ENCODE peak calls at places on chromosome 18, in six cellular contexts. One of them, this sample, is unnamed. For H3K27me3, the result is how much of the 10 kb centered on the place peaks cover.

GRCh38 chr18:50611529-50611941 is 51.6 kb downstream of the MAPK4 start:
- DNase-seq in GM23338: no peak
- DNase-seq in SK-N-SH: no peak
- DNase-seq in HL-60: no peak
- DNase-seq in HCT116: no peak
- DNase-seq in HepG2: peak
- DNase-seq in this sample: no peak

GRCh38 chr18:29196307-29196706 is 1019.4 kb upstream of the CDH2 start:
- DNase-seq in GM23338: no peak
- DNase-seq in SK-N-SH: no peak
- DNase-seq in HL-60: no peak
- DNase-seq in HCT116: no peak
- DNase-seq in HepG2: no peak
- DNase-seq in this sample: no peak

GRCh38 chr18:27780061-27780740 is 396.7 kb downstream of the CDH2 start:
- DNase-seq in GM23338: no peak
- DNase-seq in SK-N-SH: no peak
- DNase-seq in HL-60: no peak
- DNase-seq in HCT116: no peak
- DNase-seq in HepG2: no peak
- DNase-seq in this sample: no peak

GRCh38 chr18:70036771-70037452 is 89.2 kb upstream of the CD226 start:
- DNase-seq in GM23338: no peak
- DNase-seq in SK-N-SH: no peak
- DNase-seq in HL-60: no peak
- DNase-seq in HCT116: no peak
- DNase-seq in HepG2: no peak
- DNase-seq in this sample: no peak

GRCh38 chr18:39191931-39192330 is 1626.3 kb upstream of the CELF4 start:
- DNase-seq in GM23338: no peak
- DNase-seq in SK-N-SH: peak
- DNase-seq in HL-60: no peak
- DNase-seq in HCT116: no peak
- DNase-seq in HepG2: no peak
- DNase-seq in this sample: no peak

GRCh38 chr18:28409811-28410210 is 232.9 kb upstream of the CDH2 start:
- DNase-seq in GM23338: no peak
- DNase-seq in SK-N-SH: no peak
- DNase-seq in HL-60: no peak
- DNase-seq in HCT116: no peak
- DNase-seq in HepG2: no peak
- DNase-seq in this sample: no peak

GRCh38 chr18:25288340-25288955 is 63.5 kb downstream of the ZNF521 start:
- DNase-seq in GM23338: no peak
- DNase-seq in SK-N-SH: no peak
- DNase-seq in HL-60: no peak
- DNase-seq in HCT116: no peak
- DNase-seq in HepG2: no peak
- DNase-seq in this sample: no peak

GRCh38 chr18:51621103-51621969 is 423.9 kb upstream of the MEX3C start:
- DNase-seq in GM23338: peak
- DNase-seq in SK-N-SH: peak
- DNase-seq in HL-60: peak
- DNase-seq in HCT116: peak
- DNase-seq in HepG2: peak
- DNase-seq in this sample: peak

GRCh38 chr18:58861853-58862252 is 2.8 kb upstream of the ZNF532 start:
- DNase-seq in GM23338: peak
- DNase-seq in SK-N-SH: no peak
- DNase-seq in HL-60: no peak
- DNase-seq in HCT116: no peak
- DNase-seq in HepG2: no peak
- DNase-seq in this sample: no peak

GRCh38 chr18:70021498-70021897 is 73.8 kb upstream of the CD226 start:
- DNase-seq in GM23338: no peak
- DNase-seq in SK-N-SH: no peak
- DNase-seq in HL-60: no peak
- DNase-seq in HCT116: no peak
- DNase-seq in HepG2: no peak
- DNase-seq in this sample: no peak

GRCh38 chr18:75244336-75244735 is 33.7 kb downstream of the TSHZ1 start:
- DNase-seq in GM23338: peak
- DNase-seq in SK-N-SH: peak
- DNase-seq in HL-60: no peak
- DNase-seq in HCT116: no peak
- DNase-seq in HepG2: peak
- DNase-seq in this sample: no peak

GRCh38 chr18:38900445-38900844 is 1334.8 kb upstream of the CELF4 start:
- DNase-seq in GM23338: no peak
- DNase-seq in SK-N-SH: no peak
- DNase-seq in HL-60: no peak
- DNase-seq in HCT116: no peak
- DNase-seq in HepG2: no peak
- DNase-seq in this sample: no peak

GRCh38 chr18:67359868-67360838 is 156.4 kb downstream of the DSEL start:
- DNase-seq in GM23338: no peak
- DNase-seq in SK-N-SH: peak
- DNase-seq in HL-60: no peak
- DNase-seq in HCT116: no peak
- DNase-seq in HepG2: peak
- DNase-seq in this sample: peak

GRCh38 chr18:72555101-72555500 is 11.0 kb upstream of the CBLN2 start:
- DNase-seq in GM23338: no peak
- DNase-seq in SK-N-SH: no peak
- DNase-seq in HL-60: no peak
- DNase-seq in HCT116: no peak
- DNase-seq in HepG2: no peak
- DNase-seq in this sample: no peak

GRCh38 chr18:9022397-9023170 is 79.9 kb upstream of the NDUFV2 start:
- DNase-seq in GM23338: no peak
- DNase-seq in SK-N-SH: no peak
- DNase-seq in HL-60: no peak
- DNase-seq in HCT116: no peak
- DNase-seq in HepG2: no peak
- DNase-seq in this sample: no peak

GRCh38 chr18:59921384-59921891 is 21.6 kb downstream of the PMAIP1 start:
- DNase-seq in GM23338: no peak
- DNase-seq in SK-N-SH: no peak
- DNase-seq in HL-60: no peak
- DNase-seq in HCT116: no peak
- DNase-seq in HepG2: no peak
- DNase-seq in this sample: no peak

GRCh38 chr18:70931942-70932814 is 643.3 kb downstream of the SOCS6 start:
- DNase-seq in GM23338: peak
- DNase-seq in SK-N-SH: peak
- DNase-seq in HL-60: no peak
- DNase-seq in HCT116: no peak
- DNase-seq in HepG2: peak
- DNase-seq in this sample: no peak

GRCh38 chr18:36392163-36392887 is 94.8 kb downstream of the FHOD3 start:
- DNase-seq in GM23338: no peak
- DNase-seq in SK-N-SH: peak
- DNase-seq in HL-60: no peak
- DNase-seq in HCT116: no peak
- DNase-seq in HepG2: no peak
- DNase-seq in this sample: no peak

GRCh38 chr18:3720818-3721545 is 271.0 kb downstream of the TGIF1 start:
- DNase-seq in GM23338: no peak
- DNase-seq in SK-N-SH: no peak
- DNase-seq in HL-60: no peak
- DNase-seq in HCT116: no peak
- DNase-seq in HepG2: no peak
- DNase-seq in this sample: no peak

GRCh38 chr18:31942301-31942998 is 478 bp downstream of the TRAPPC8 start:
- DNase-seq in GM23338: peak
- DNase-seq in SK-N-SH: peak
- DNase-seq in HL-60: peak
- DNase-seq in HCT116: no peak
- DNase-seq in HepG2: no peak
- DNase-seq in this sample: no peak

GRCh38 chr18:50653402-50654093 is 93.7 kb downstream of the MAPK4 start:
- DNase-seq in GM23338: no peak
- DNase-seq in SK-N-SH: no peak
- DNase-seq in HL-60: no peak
- DNase-seq in HCT116: no peak
- DNase-seq in HepG2: no peak
- DNase-seq in this sample: no peak

DNA sequence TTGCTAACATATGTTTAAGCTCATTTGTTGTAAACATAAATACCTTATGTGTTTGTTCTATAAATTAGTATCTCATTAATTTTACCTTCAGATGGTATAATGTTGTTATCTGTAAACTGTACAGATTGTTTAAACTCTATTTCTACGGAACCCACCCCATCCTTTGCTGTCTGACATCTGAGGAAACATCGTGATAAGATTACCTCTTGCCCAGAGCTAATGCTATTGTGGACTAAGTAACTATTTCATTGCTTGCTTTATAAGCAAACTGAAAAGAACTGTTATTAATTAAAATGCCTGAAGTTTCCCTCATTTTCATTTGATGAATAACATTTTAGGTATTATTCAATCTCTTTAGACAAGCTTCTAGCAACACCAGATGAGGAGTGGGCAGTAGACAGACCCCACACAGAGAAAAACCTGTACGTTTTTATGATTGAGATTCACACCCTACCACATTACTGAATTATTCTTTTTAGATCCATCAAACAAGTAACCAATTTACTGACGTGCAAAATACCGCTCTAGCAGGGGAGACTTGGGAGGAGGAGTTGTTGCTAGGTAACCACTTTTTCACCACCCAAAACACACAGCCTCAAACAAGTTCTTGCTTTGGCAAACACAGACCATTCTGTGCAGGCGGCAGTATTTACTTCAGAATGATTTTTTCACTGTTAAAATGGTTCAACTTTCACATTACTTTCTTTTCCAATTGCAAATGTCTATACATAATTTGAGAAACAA is 1.9 kb upstream of the SYT4 start:
- DNase-seq in GM23338: peak
- DNase-seq in SK-N-SH: peak
- DNase-seq in HL-60: no peak
- DNase-seq in HCT116: no peak
- DNase-seq in HepG2: peak
- DNase-seq in this sample: no peak
- TF ChIP-seq REST in GM23338: no peak
- TF ChIP-seq REST in SK-N-SH: no peak
- TF ChIP-seq REST in HL-60: no peak
- TF ChIP-seq REST in HCT116: no peak
- TF ChIP-seq REST in HepG2: no peak
- TF ChIP-seq REST in this sample: no peak

GRCh38 chr18:13623348-13623747 is 103.0 kb downstream of the FAM210A start:
- DNase-seq in GM23338: no peak
- DNase-seq in SK-N-SH: no peak
- DNase-seq in HL-60: no peak
- DNase-seq in HCT116: no peak
- DNase-seq in HepG2: no peak
- DNase-seq in this sample: no peak
- TF ChIP-seq CTCF in GM23338: no peak
- TF ChIP-seq CTCF in SK-N-SH: no peak
- TF ChIP-seq CTCF in HL-60: no peak
- TF ChIP-seq CTCF in HCT116: no peak
- TF ChIP-seq CTCF in HepG2: no peak
- TF ChIP-seq CTCF in this sample: no peak

GRCh38 chr18:34591920-34592444 is 118.1 kb upstream of the DTNA start:
- DNase-seq in GM23338: no peak
- DNase-seq in SK-N-SH: no peak
- DNase-seq in HL-60: no peak
- DNase-seq in HCT116: no peak
- DNase-seq in HepG2: no peak
- DNase-seq in this sample: no peak

GRCh38 chr18:34595673-34596072 is 114.4 kb upstream of the DTNA start:
- DNase-seq in GM23338: peak
- DNase-seq in SK-N-SH: no peak
- DNase-seq in HL-60: no peak
- DNase-seq in HCT116: peak
- DNase-seq in HepG2: peak
- DNase-seq in this sample: no peak

GRCh38 chr18:34592961-34593382 is 117.1 kb upstream of the DTNA start:
- DNase-seq in GM23338: peak
- DNase-seq in SK-N-SH: no peak
- DNase-seq in HL-60: no peak
- DNase-seq in HCT116: no peak
- DNase-seq in HepG2: no peak
- DNase-seq in this sample: no peak

GRCh38 chr18:34594243-34594642 is 115.9 kb upstream of the DTNA start:
- DNase-seq in GM23338: no peak
- DNase-seq in SK-N-SH: no peak
- DNase-seq in HL-60: no peak
- DNase-seq in HCT116: no peak
- DNase-seq in HepG2: no peak
- DNase-seq in this sample: no peak

DNA sequence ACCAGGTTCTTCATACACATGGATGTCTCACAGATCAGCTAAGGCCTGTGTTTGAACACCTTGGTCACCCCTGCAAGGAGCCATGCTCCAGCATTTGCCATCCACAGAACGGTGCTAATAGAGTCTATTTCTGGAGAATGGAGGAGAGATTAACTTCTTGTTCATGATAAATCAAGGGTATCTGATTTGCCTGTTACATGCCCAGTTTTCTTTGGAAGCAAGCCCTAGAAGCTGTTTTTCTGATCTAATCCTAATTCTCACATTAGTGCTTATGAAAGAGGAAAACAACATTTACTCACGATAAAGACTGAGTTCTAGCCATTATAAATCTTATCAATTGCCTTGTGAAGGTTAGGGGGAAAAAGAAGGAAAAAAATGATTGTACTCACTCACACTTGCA is 119.6 kb upstream of the DTNA start:
- DNase-seq in GM23338: no peak
- DNase-seq in SK-N-SH: no peak
- DNase-seq in HL-60: no peak
- DNase-seq in HCT116: no peak
- DNase-seq in HepG2: no peak
- DNase-seq in this sample: no peak
- H3K27me3 ChIP-seq in GM23338: under half
- H3K27me3 ChIP-seq in SK-N-SH: under half
- H3K27me3 ChIP-seq in HL-60: under half
- H3K27me3 ChIP-seq in HCT116: under half
- H3K27me3 ChIP-seq in HepG2: under half
- H3K27me3 ChIP-seq in this sample: under half

GRCh38 chr18:13511961-13512572 is 214.3 kb downstream of the FAM210A start:
- DNase-seq in GM23338: no peak
- DNase-seq in SK-N-SH: no peak
- DNase-seq in HL-60: no peak
- DNase-seq in HCT116: no peak
- DNase-seq in HepG2: no peak
- DNase-seq in this sample: no peak

GRCh38 chr18:13513015-13513414 is 213.3 kb downstream of the FAM210A start:
- DNase-seq in GM23338: no peak
- DNase-seq in SK-N-SH: peak
- DNase-seq in HL-60: no peak
- DNase-seq in HCT116: no peak
- DNase-seq in HepG2: peak
- DNase-seq in this sample: no peak

GRCh38 chr18:13510594-13510993 is 215.8 kb downstream of the FAM210A start:
- DNase-seq in GM23338: no peak
- DNase-seq in SK-N-SH: no peak
- DNase-seq in HL-60: no peak
- DNase-seq in HCT116: no peak
- DNase-seq in HepG2: no peak
- DNase-seq in this sample: no peak

GRCh38 chr18:13514558-13514957 is 211.8 kb downstream of the FAM210A start:
- DNase-seq in GM23338: no peak
- DNase-seq in SK-N-SH: no peak
- DNase-seq in HL-60: no peak
- DNase-seq in HCT116: no peak
- DNase-seq in HepG2: no peak
- DNase-seq in this sample: no peak

GRCh38 chr18:13513481-13513880 is 212.9 kb downstream of the FAM210A start:
- DNase-seq in GM23338: no peak
- DNase-seq in SK-N-SH: no peak
- DNase-seq in HL-60: no peak
- DNase-seq in HCT116: no peak
- DNase-seq in HepG2: no peak
- DNase-seq in this sample: no peak
- TF ChIP-seq REST in GM23338: no peak
- TF ChIP-seq REST in SK-N-SH: no peak
- TF ChIP-seq REST in HL-60: no peak
- TF ChIP-seq REST in HCT116: no peak
- TF ChIP-seq REST in HepG2: no peak
- TF ChIP-seq REST in this sample: no peak

This sample was measured in Panc1.